ENCODE peak calls at places on chromosomes 4 and X, in eight cellular contexts. W, L, T, O, G, A, E and S are unnamed samples.

GRCh38 chr4:84887824-84888223 is 78.7 kb downstream of the WDFY3 start:
- DNase-seq in W (peak), O (no peak), A (no peak), E (no peak), T (no peak), L (no peak), G (no peak), S (no peak)

GRCh38 chr4:8641256-8641655 is 48.7 kb downstream of the CPZ start:
- DNase-seq in O (peak), T (no peak), W (no peak), L (peak), E (no peak), G (no peak), A (no peak), S (no peak)

GRCh38 chrX:19839770-19840254 is 47.6 kb downstream of the SH3KBP1 start:
- DNase-seq in O (no peak), T (no peak), E (no peak), L (no peak), A (no peak), G (peak), W (no peak), S (no peak)

GRCh38 chr4:56828784-56829535 is 7.5 kb upstream of the SPINK2 start:
- DNase-seq in E (no peak), A (no peak), L (no peak), G (no peak), T (no peak), O (no peak), W (peak), S (no peak)

GRCh38 chrX:73922856-73923429 is 359.9 kb downstream of the CHIC1 start:
- DNase-seq in A (peak), O (no peak), G (no peak), W (peak), L (no peak), T (no peak), E (no peak), S (no peak)

GRCh38 chr4:107314156-107314555 is 278.0 kb upstream of the DKK2 start:
- DNase-seq in A (no peak), O (no peak), G (no peak), L (no peak), T (no peak), W (no peak), E (no peak), S (no peak)

GRCh38 chr4:169986369-169986768 is 39.8 kb downstream of the MFAP3L start:
- DNase-seq in O (no peak), T (no peak), W (no peak), L (no peak), E (no peak), G (no peak), A (no peak), S (no peak)

GRCh38 chr4:84379881-84380618 is 119.0 kb downstream of the NKX6-1 start:
- DNase-seq in T (no peak), W (peak), E (no peak), G (no peak), O (no peak), L (no peak), A (peak), S (no peak)

GRCh38 chrX:153944800-153945150 is 332 bp upstream of the RENBP start:
- DNase-seq in L (no peak), A (no peak), T (no peak), W (no peak), E (no peak), G (no peak), O (no peak), S (no peak)

GRCh38 chr4:3070709-3071500 is 3.4 kb downstream of the HTT-AS start:
- DNase-seq in G (no peak), O (no peak), L (no peak), E (no peak), W (peak), T (no peak), A (peak), S (no peak)

GRCh38 chrX:65491620-65492019 is 43.0 kb downstream of the LAS1L start:
- DNase-seq in G (no peak), E (no peak), A (no peak), W (no peak), O (no peak), T (no peak), L (no peak), S (no peak)

GRCh38 chr4:3041192-3042142 is 32.9 kb downstream of the HTT-AS start:
- DNase-seq in T (peak), O (peak), L (peak), A (peak), G (no peak), E (peak), W (peak), S (peak)

GRCh38 chr4:577499-578450 is 1.7 kb upstream of the TMEM271 start:
- DNase-seq in T (peak), W (peak), A (peak), E (no peak), G (no peak), L (no peak), O (no peak), S (no peak)

GRCh38 chr4:146520894-146521542 is 722 bp downstream of the SLC10A7 start:
- DNase-seq in A (peak), G (peak), T (peak), O (no peak), E (peak), W (peak), L (peak), S (peak)

GRCh38 chrX:130224810-130225209 is 43.9 kb downstream of the ZNF280C start:
- DNase-seq in W (peak), L (no peak), O (no peak), G (no peak), A (no peak), E (no peak), T (no peak), S (no peak)

GRCh38 chr4:53917719-53918118 is 146.7 kb downstream of the CHIC2 start:
- DNase-seq in T (no peak), W (no peak), L (no peak), E (no peak), G (no peak), O (no peak), A (no peak), S (no peak)

GRCh38 chr4:108215055-108215454 is 46.3 kb upstream of the LEF1 start:
- DNase-seq in W (no peak), L (no peak), O (no peak), A (no peak), G (no peak), T (no peak), E (no peak), S (no peak)

GRCh38 chr4:26127001-26127400 is 193.8 kb upstream of the RBPJ start:
- DNase-seq in W (peak), A (no peak), O (no peak), G (no peak), L (no peak), E (no peak), T (no peak), S (no peak)

GRCh38 chrX:11210397-11210796 is 82.8 kb upstream of the AMELX start:
- DNase-seq in G (no peak), L (no peak), O (no peak), E (no peak), T (no peak), W (peak), A (peak), S (no peak)

GRCh38 chr4:122152699-122153328 is 683 bp downstream of the BLTP1 start:
- DNase-seq in T (peak), O (peak), G (peak), W (peak), E (peak), L (peak), A (peak), S (no peak)

GRCh38 chr4:52911684-52912294 is 49.7 kb downstream of the RASL11B start:
- DNase-seq in E (peak), W (peak), G (peak), T (peak), O (peak), A (peak), L (peak), S (peak)

GRCh38 chr4:132395576-132395975 is 753.5 kb upstream of the PCDH10 start:
- DNase-seq in E (no peak), L (no peak), T (no peak), A (no peak), G (no peak), O (no peak), W (no peak), S (no peak)

GRCh38 chr4:126530996-126531585 is 1101.7 kb upstream of the INTU start:
- DNase-seq in A (no peak), T (no peak), G (no peak), W (peak), O (no peak), E (no peak), L (no peak), S (no peak)